ENCODE peak calls at places on chromosome 15, in five cellular contexts. One of them, this sample, is unnamed.

GRCh38 chr15:65254237-65254820 is 32.4 kb downstream of the PARP16 start:
- DNase-seq in ovary: no peak
- DNase-seq in dorsolateral prefrontal cortex: no peak
- DNase-seq in GM12864: no peak
- DNase-seq in epithelial cell of proximal tubule: no peak
- DNase-seq in this sample: no peak

GRCh38 chr15:90814193-90814811 is 54.1 kb upstream of the FURIN start:
- DNase-seq in ovary: no peak
- DNase-seq in dorsolateral prefrontal cortex: no peak
- DNase-seq in GM12864: no peak
- DNase-seq in epithelial cell of proximal tubule: no peak
- DNase-seq in this sample: no peak

GRCh38 chr15:29449136-29449535 is 179.5 kb upstream of the NSMCE3 start:
- DNase-seq in ovary: no peak
- DNase-seq in dorsolateral prefrontal cortex: no peak
- DNase-seq in GM12864: no peak
- DNase-seq in epithelial cell of proximal tubule: no peak
- DNase-seq in this sample: peak; percentile 6

GRCh38 chr15:92803852-92804609 is 96.1 kb upstream of the CHD2 start:
- DNase-seq in ovary: peak; percentile 66
- DNase-seq in dorsolateral prefrontal cortex: peak; percentile 65
- DNase-seq in GM12864: peak; percentile 48
- DNase-seq in epithelial cell of proximal tubule: peak; percentile 100
- DNase-seq in this sample: peak; percentile 74

GRCh38 chr15:40340740-40341400 is at the start of gene CCDC9B:
- DNase-seq in ovary: peak; percentile 87
- DNase-seq in dorsolateral prefrontal cortex: peak; percentile 89
- DNase-seq in GM12864: no peak
- DNase-seq in epithelial cell of proximal tubule: no peak
- DNase-seq in this sample: no peak

GRCh38 chr15:55846108-55846707 is 103.3 kb upstream of the PRTG start:
- DNase-seq in ovary: peak; percentile 12
- DNase-seq in dorsolateral prefrontal cortex: no peak
- DNase-seq in GM12864: peak; percentile 55
- DNase-seq in epithelial cell of proximal tubule: peak; percentile 36
- DNase-seq in this sample: peak; percentile 55

GRCh38 chr15:51048308-51048707 is 46.4 kb downstream of the TNFAIP8L3 start:
- DNase-seq in ovary: no peak
- DNase-seq in dorsolateral prefrontal cortex: no peak
- DNase-seq in GM12864: no peak
- DNase-seq in epithelial cell of proximal tubule: no peak
- DNase-seq in this sample: no peak

GRCh38 chr15:41043276-41043675 is 72.8 kb downstream of the INO80 start:
- DNase-seq in ovary: no peak
- DNase-seq in dorsolateral prefrontal cortex: no peak
- DNase-seq in GM12864: no peak
- DNase-seq in epithelial cell of proximal tubule: peak; percentile 52
- DNase-seq in this sample: no peak

GRCh38 chr15:49863431-49864205 is 242.8 kb downstream of the DTWD1 start:
- DNase-seq in ovary: no peak
- DNase-seq in dorsolateral prefrontal cortex: no peak
- DNase-seq in GM12864: no peak
- DNase-seq in epithelial cell of proximal tubule: no peak
- DNase-seq in this sample: no peak

GRCh38 chr15:75947117-75947516 is 43.4 kb downstream of the FBXO22 start:
- DNase-seq in ovary: no peak
- DNase-seq in dorsolateral prefrontal cortex: no peak
- DNase-seq in GM12864: no peak
- DNase-seq in epithelial cell of proximal tubule: peak; percentile 37
- DNase-seq in this sample: no peak

GRCh38 chr15:58604455-58604923 is 145.0 kb downstream of the ADAM10 start:
- DNase-seq in ovary: no peak
- DNase-seq in dorsolateral prefrontal cortex: no peak
- DNase-seq in GM12864: no peak
- DNase-seq in epithelial cell of proximal tubule: no peak
- DNase-seq in this sample: no peak

GRCh38 chr15:69593981-69594966 is 141.7 kb downstream of the RPLP1 start:
- DNase-seq in ovary: peak; percentile 26
- DNase-seq in dorsolateral prefrontal cortex: no peak
- DNase-seq in GM12864: no peak
- DNase-seq in epithelial cell of proximal tubule: no peak
- DNase-seq in this sample: no peak

DNA sequence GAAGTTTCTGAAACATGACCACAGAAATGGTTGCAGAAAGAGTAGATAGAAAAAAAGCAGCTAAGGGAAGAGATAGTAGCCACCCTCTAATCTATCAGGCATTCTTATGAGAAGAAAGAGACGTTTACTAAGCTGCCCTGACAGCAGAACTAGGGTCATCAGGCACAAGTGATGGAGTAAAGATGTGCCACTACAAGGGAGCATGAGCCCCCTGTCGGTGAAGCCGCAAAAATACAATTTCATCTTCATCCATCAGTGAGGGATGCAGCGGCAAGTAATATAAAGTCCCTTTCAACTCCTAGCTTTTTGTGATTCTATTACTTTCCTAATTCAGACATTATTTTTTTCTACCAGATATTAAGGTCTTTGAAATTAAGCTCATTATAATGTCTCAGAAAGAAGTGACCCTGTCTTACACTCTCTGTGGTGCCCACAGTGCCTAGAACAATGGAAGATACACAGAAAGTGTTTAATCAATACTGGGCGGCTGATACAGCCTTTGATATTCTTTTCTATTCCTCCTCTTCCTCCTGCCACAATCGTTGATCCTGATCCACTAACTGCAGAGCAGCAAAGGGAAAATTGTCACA is 651.6 kb downstream of the NTRK3 start:
- DNase-seq in ovary: no peak
- DNase-seq in dorsolateral prefrontal cortex: no peak
- DNase-seq in GM12864: no peak
- DNase-seq in epithelial cell of proximal tubule: no peak
- DNase-seq in this sample: peak; percentile 14
- TF ChIP-seq CTCF in ovary: no peak
- TF ChIP-seq CTCF in dorsolateral prefrontal cortex: peak; percentile 45
- TF ChIP-seq CTCF in GM12864: peak; percentile 43
- TF ChIP-seq CTCF in epithelial cell of proximal tubule: peak; percentile 71
- TF ChIP-seq CTCF in this sample: peak; percentile 57

GRCh38 chr15:101152914-101153313 is 98.9 kb downstream of the CHSY1 start:
- DNase-seq in ovary: no peak
- DNase-seq in dorsolateral prefrontal cortex: no peak
- DNase-seq in GM12864: no peak
- DNase-seq in epithelial cell of proximal tubule: no peak
- DNase-seq in this sample: no peak
- TF ChIP-seq CTCF in ovary: no peak
- TF ChIP-seq CTCF in dorsolateral prefrontal cortex: peak; percentile 13
- TF ChIP-seq CTCF in GM12864: peak; percentile 80
- TF ChIP-seq CTCF in epithelial cell of proximal tubule: peak; percentile 36
- TF ChIP-seq CTCF in this sample: peak; percentile 52

GRCh38 chr15:77871838-77872371 is 205.6 kb downstream of the TBC1D2B start:
- DNase-seq in ovary: no peak
- DNase-seq in dorsolateral prefrontal cortex: peak; percentile 37
- DNase-seq in GM12864: no peak
- DNase-seq in epithelial cell of proximal tubule: no peak
- DNase-seq in this sample: peak; percentile 12
- TF ChIP-seq CTCF in ovary: no peak
- TF ChIP-seq CTCF in dorsolateral prefrontal cortex: no peak
- TF ChIP-seq CTCF in GM12864: peak; percentile 15
- TF ChIP-seq CTCF in epithelial cell of proximal tubule: peak; percentile 42
- TF ChIP-seq CTCF in this sample: peak; percentile 13

GRCh38 chr15:31544361-31544760 is 217.7 kb downstream of the KLF13 start:
- DNase-seq in ovary: no peak
- DNase-seq in dorsolateral prefrontal cortex: no peak
- DNase-seq in GM12864: no peak
- DNase-seq in epithelial cell of proximal tubule: no peak
- DNase-seq in this sample: no peak
- TF ChIP-seq CTCF in ovary: no peak
- TF ChIP-seq CTCF in dorsolateral prefrontal cortex: no peak
- TF ChIP-seq CTCF in GM12864: no peak
- TF ChIP-seq CTCF in epithelial cell of proximal tubule: no peak
- TF ChIP-seq CTCF in this sample: no peak

GRCh38 chr15:88608607-88609181 is 12.4 kb upstream of the AEN start:
- DNase-seq in ovary: no peak
- DNase-seq in dorsolateral prefrontal cortex: no peak
- DNase-seq in GM12864: no peak
- DNase-seq in epithelial cell of proximal tubule: no peak
- DNase-seq in this sample: no peak

GRCh38 chr15:88613074-88613944 is 7.8 kb upstream of the AEN start:
- DNase-seq in ovary: no peak
- DNase-seq in dorsolateral prefrontal cortex: no peak
- DNase-seq in GM12864: no peak
- DNase-seq in epithelial cell of proximal tubule: no peak
- DNase-seq in this sample: no peak

GRCh38 chr15:88612186-88612796 is 8.8 kb upstream of the AEN start:
- DNase-seq in ovary: no peak
- DNase-seq in dorsolateral prefrontal cortex: no peak
- DNase-seq in GM12864: no peak
- DNase-seq in epithelial cell of proximal tubule: no peak
- DNase-seq in this sample: no peak

GRCh38 chr15:88609344-88609743 is 11.8 kb upstream of the AEN start:
- DNase-seq in ovary: no peak
- DNase-seq in dorsolateral prefrontal cortex: no peak
- DNase-seq in GM12864: no peak
- DNase-seq in epithelial cell of proximal tubule: no peak
- DNase-seq in this sample: no peak

DNA sequence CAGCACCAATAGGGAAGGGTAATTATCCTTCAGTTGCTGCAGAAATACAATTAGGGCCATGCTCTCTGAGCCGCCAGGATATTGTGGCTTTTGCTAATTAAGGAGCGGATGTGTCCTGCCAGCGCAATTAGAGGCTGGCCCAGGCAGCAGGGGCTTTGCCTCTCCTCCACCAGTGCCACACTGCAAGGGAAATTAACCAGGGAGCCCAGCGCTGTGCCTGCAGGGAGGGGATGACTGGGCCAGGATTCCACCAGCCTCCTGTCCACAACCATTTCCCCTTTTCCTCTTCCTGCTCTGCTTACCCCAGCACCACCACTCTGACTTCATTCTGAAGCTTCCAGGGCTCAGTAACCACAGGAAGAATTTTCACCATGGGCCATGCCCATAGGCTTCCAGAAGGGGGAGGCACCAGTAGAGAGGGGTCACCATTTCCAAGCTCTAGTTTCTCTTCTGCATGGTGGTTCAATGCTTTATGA is 10.3 kb upstream of the AEN start:
- DNase-seq in ovary: no peak
- DNase-seq in dorsolateral prefrontal cortex: no peak
- DNase-seq in GM12864: no peak
- DNase-seq in epithelial cell of proximal tubule: no peak
- DNase-seq in this sample: no peak
- TF ChIP-seq CTCF in ovary: no peak
- TF ChIP-seq CTCF in dorsolateral prefrontal cortex: no peak
- TF ChIP-seq CTCF in GM12864: peak; percentile 16
- TF ChIP-seq CTCF in epithelial cell of proximal tubule: peak; percentile 30
- TF ChIP-seq CTCF in this sample: no peak

GRCh38 chr15:38587214-38587613 is 22.6 kb upstream of the RASGRP1 start:
- DNase-seq in ovary: no peak
- DNase-seq in dorsolateral prefrontal cortex: no peak
- DNase-seq in GM12864: no peak
- DNase-seq in epithelial cell of proximal tubule: no peak
- DNase-seq in this sample: peak; percentile 25
- TF ChIP-seq CTCF in ovary: no peak
- TF ChIP-seq CTCF in dorsolateral prefrontal cortex: no peak
- TF ChIP-seq CTCF in GM12864: no peak
- TF ChIP-seq CTCF in epithelial cell of proximal tubule: no peak
- TF ChIP-seq CTCF in this sample: no peak

DNA sequence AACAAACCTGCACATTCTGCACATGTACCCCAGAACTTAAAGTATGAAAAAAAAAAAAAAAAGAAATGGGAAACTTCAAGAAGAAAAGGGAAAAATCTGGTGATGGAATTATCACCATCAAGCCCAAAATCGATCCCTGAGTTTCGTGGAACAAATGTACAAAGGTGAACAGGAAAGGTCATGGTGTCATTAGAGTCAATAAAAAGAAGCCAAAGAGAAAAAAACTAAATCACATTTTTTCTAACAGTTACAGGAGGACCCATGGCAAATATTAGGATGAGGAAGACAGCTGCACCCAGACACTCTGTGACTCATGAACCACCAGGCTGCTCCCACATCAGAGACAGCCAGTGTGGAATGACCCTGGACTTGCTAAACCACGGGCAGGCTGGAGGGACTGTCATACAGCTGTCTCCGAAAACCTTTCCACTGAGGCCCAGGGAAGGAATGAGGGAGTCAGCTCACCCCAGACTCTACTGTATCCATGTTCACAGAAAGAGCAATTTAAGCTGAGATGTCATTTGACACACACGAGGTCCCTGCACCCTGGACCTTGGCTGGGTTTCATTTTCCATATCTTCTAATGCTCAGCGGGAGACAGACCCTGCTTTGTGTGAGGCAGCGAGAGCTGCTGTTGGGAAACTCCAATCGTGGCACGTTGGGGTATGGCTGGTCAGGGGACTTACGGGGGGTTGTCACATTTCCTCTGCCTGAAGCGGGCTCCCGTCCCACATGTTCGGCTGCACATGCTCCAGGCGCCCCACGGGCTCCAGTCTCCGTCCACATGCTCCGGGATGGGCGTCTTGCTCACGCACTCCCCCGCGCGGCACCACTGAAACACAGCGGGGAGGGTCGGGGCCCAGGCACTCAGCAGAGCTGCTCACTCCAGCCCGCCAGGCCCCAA is 210.2 kb downstream of the ADAMTS17 start:
- DNase-seq in ovary: peak; percentile 43
- DNase-seq in dorsolateral prefrontal cortex: no peak
- DNase-seq in GM12864: no peak
- DNase-seq in epithelial cell of proximal tubule: no peak
- DNase-seq in this sample: peak; percentile 49
- TF ChIP-seq CTCF in ovary: no peak
- TF ChIP-seq CTCF in dorsolateral prefrontal cortex: peak; percentile 18
- TF ChIP-seq CTCF in GM12864: peak; percentile 56
- TF ChIP-seq CTCF in epithelial cell of proximal tubule: peak; percentile 54
- TF ChIP-seq CTCF in this sample: peak; percentile 24

DNA sequence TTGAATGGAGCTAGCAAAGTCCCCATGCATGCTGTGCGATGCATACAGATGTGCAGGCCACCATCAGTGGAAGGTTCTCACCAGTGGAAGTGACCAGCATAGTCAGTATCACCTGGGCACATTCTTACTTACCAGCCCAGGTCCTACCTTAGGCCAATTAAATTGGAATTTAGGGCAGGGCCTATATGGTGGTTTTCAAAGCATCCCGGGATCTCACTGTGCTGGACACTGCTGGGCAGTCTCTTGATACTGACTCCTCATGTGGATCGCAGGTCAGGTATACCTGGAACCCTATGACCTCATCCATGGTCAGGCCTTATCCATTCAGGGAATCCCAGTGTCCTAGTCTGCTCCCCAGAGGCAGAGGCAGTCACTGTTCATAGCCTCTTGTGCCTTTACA is 336.6 kb upstream of the NR2E3 start:
- DNase-seq in ovary: no peak
- DNase-seq in dorsolateral prefrontal cortex: no peak
- DNase-seq in GM12864: no peak
- DNase-seq in epithelial cell of proximal tubule: no peak
- DNase-seq in this sample: no peak
- TF ChIP-seq CTCF in ovary: no peak
- TF ChIP-seq CTCF in dorsolateral prefrontal cortex: no peak
- TF ChIP-seq CTCF in GM12864: no peak
- TF ChIP-seq CTCF in epithelial cell of proximal tubule: no peak
- TF ChIP-seq CTCF in this sample: no peak

DNA sequence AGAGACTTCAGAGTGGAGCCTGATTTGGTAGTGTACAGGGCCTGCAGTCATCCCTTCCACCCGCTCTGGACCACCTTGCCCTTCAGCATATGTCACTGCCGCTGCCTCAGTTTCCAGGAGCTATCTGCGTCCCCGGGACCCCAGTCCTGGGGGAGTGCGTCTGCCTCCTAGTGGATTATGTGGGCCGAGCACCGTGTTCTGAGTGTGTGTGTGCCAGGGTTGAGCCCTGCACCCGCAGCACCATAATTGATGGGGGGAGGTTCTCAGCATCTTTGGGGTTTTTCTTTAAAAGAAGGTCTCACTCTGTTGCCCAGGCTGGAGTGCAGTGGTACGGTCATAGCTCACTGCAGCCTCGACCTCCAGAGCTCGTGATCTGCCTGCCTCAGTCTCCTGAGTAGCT is 33.6 kb downstream of the CD276 start:
- DNase-seq in ovary: no peak
- DNase-seq in dorsolateral prefrontal cortex: no peak
- DNase-seq in GM12864: no peak
- DNase-seq in epithelial cell of proximal tubule: no peak
- DNase-seq in this sample: no peak
- TF ChIP-seq CTCF in ovary: no peak
- TF ChIP-seq CTCF in dorsolateral prefrontal cortex: no peak
- TF ChIP-seq CTCF in GM12864: no peak
- TF ChIP-seq CTCF in epithelial cell of proximal tubule: peak; percentile 22
- TF ChIP-seq CTCF in this sample: no peak